ENCODE peak calls at places on chromosome 3, in ten cellular contexts. U is tibial artery; K is cardiac muscle cell; P is stomach; A is RWPE2; I is prostate gland; W is neuronal stem cell; L is CD4-positive, alpha-beta memory T cell; O is lower lobe of right lung; M is mammary epithelial cell. B is an unnamed sample. For H3K36me3 and H3K4me1, the result is how much of the 10 kb centered on the place peaks cover.

GRCh38 chr3:43288366-43288765 is 2.0 kb downstream of the SNRK start:
- DNase-seq in U (no peak), K (peak), P (no peak), A (no peak), I (no peak), W (no peak), L (peak), O (no peak), M (no peak), B (no peak)

GRCh38 chr3:72446406-72447058 is 401.7 kb downstream of the SHQ1 start:
- DNase-seq in U (no peak), K (no peak), P (peak), A (no peak), I (peak), W (no peak), L (peak), O (no peak), M (peak), B (no peak)

GRCh38 chr3:30502742-30503073 is 103.7 kb upstream of the TGFBR2 start:
- DNase-seq in U (no peak), K (no peak), P (no peak), A (no peak), I (no peak), W (no peak), L (no peak), O (no peak), M (peak), B (no peak)

GRCh38 chr3:188378786-188379185 is 224.8 kb downstream of the LPP start:
- DNase-seq in U (no peak), K (no peak), P (no peak), A (no peak), I (no peak), W (no peak), L (no peak), O (no peak), M (no peak), B (no peak)

GRCh38 chr3:40780341-40780800 is 255.6 kb downstream of the ZNF621 start:
- DNase-seq in U (peak), K (peak), P (peak), A (no peak), I (peak), W (peak), L (no peak), O (peak), M (peak), B (peak)

GRCh38 chr3:7800006-7800780 is 701.4 kb upstream of the LMCD1 start:
- DNase-seq in U (no peak), K (peak), P (no peak), A (no peak), I (no peak), W (no peak), L (peak), O (no peak), M (no peak), B (no peak)

GRCh38 chr3:48656061-48656840 is 6.4 kb downstream of the CELSR3 start:
- DNase-seq in U (peak), K (peak), P (peak), A (no peak), I (peak), W (peak), L (peak), O (peak), M (peak), B (peak)

GRCh38 chr3:17505856-17506255 is 236.6 kb downstream of the TBC1D5 start:
- DNase-seq in U (no peak), K (peak), P (no peak), A (no peak), I (no peak), W (no peak), L (no peak), O (no peak), M (no peak), B (no peak)

GRCh38 chr3:168030488-168031054 is 65.2 kb downstream of the GOLIM4 start:
- DNase-seq in U (no peak), K (no peak), P (no peak), A (no peak), I (no peak), W (no peak), L (no peak), O (no peak), M (no peak), B (no peak)

GRCh38 chr3:87191175-87191574 is 35.9 kb upstream of the CHMP2B start:
- DNase-seq in U (no peak), K (no peak), P (no peak), A (no peak), I (no peak), W (no peak), L (no peak), O (no peak), M (no peak), B (no peak)

GRCh38 chr3:183388213-183388612 is 40.2 kb downstream of the MCF2L2 start:
- DNase-seq in U (no peak), K (no peak), P (no peak), A (no peak), I (no peak), W (no peak), L (no peak), O (no peak), M (no peak), B (no peak)

GRCh38 chr3:10495003-10495402 is 10.4 kb downstream of the ATP2B2 start:
- DNase-seq in U (no peak), K (peak), P (peak), A (no peak), I (no peak), W (no peak), L (no peak), O (no peak), M (peak), B (no peak)

GRCh38 chr3:152047465-152047864 is 174.0 kb downstream of the SUCNR1 start:
- DNase-seq in U (no peak), K (peak), P (no peak), A (no peak), I (no peak), W (no peak), L (no peak), O (no peak), M (peak), B (no peak)

GRCh38 chr3:186049001-186049400 is 59.9 kb downstream of the ETV5 start:
- DNase-seq in U (no peak), K (no peak), P (no peak), A (no peak), I (no peak), W (no peak), L (no peak), O (no peak), M (no peak), B (no peak)

GRCh38 chr3:38314112-38314766 is 32.1 kb downstream of the SLC22A14 start:
- DNase-seq in U (no peak), K (no peak), P (no peak), A (no peak), I (no peak), W (peak), L (no peak), O (no peak), M (no peak), B (no peak)

GRCh38 chr3:42314411-42314810 is 48.4 kb upstream of the CCK start:
- DNase-seq in U (no peak), K (no peak), P (no peak), A (no peak), I (no peak), W (no peak), L (no peak), O (no peak), M (peak), B (no peak)

GRCh38 chr3:42013652-42014442 is 51.9 kb upstream of the ULK4 start:
- DNase-seq in U (peak), K (no peak), P (peak), A (no peak), I (no peak), W (no peak), L (peak), O (peak), M (no peak), B (peak)

GRCh38 chr3:14358426-14359211 is 43.8 kb upstream of the SLC6A6 start:
- DNase-seq in U (peak), K (peak), P (peak), A (no peak), I (peak), W (no peak), L (no peak), O (peak), M (peak), B (no peak)

GRCh38 chr3:158404319-158404718 is 166.7 kb upstream of the MLF1 start:
- DNase-seq in U (no peak), K (no peak), P (no peak), A (no peak), I (no peak), W (no peak), L (no peak), O (no peak), M (no peak), B (no peak)

GRCh38 chr3:21059409-21059808 is 691.6 kb downstream of the ZNF385D start:
- DNase-seq in U (no peak), K (peak), P (no peak), A (no peak), I (no peak), W (no peak), L (no peak), O (no peak), M (no peak), B (no peak)

GRCh38 chr3:59472541-59472940 is 422.7 kb upstream of the CFAP20DC start:
- DNase-seq in U (no peak), K (no peak), P (no peak), A (no peak), I (no peak), W (no peak), L (no peak), O (no peak), M (no peak), B (no peak)

GRCh38 chr3:178010306-178010705 is 525.9 kb upstream of the KCNMB2 start:
- DNase-seq in U (no peak), K (no peak), P (no peak), A (no peak), I (no peak), W (no peak), L (no peak), O (no peak), M (no peak), B (no peak)

GRCh38 chr3:163368168-163368567 is 1710.1 kb downstream of the SI start:
- DNase-seq in U (no peak), K (no peak), P (no peak), A (no peak), I (no peak), W (no peak), L (no peak), O (no peak), M (no peak), B (no peak)

GRCh38 chr3:3798641-3799113 is 554 bp upstream of the LRRN1 start:
- DNase-seq in U (no peak), K (no peak), P (peak), A (no peak), I (peak), W (no peak), L (peak), O (peak), M (no peak), B (peak)

GRCh38 chr3:1007890-1008289 is 84.9 kb upstream of the CNTN6 start:
- DNase-seq in U (no peak), K (peak), P (no peak), A (no peak), I (no peak), W (no peak), L (no peak), O (no peak), M (no peak), B (no peak)

GRCh38 chr3:182683335-182684257 is 109.7 kb upstream of the ATP11B start:
- DNase-seq in U (peak), K (peak), P (peak), A (no peak), I (peak), W (peak), L (peak), O (no peak), M (peak), B (no peak)

GRCh38 chr3:9270704-9271103 is 21.3 kb upstream of the SRGAP3 start:
- DNase-seq in U (no peak), K (no peak), P (no peak), A (no peak), I (no peak), W (no peak), L (no peak), O (no peak), M (no peak), B (no peak)

GRCh38 chr3:53342353-53342752 is 5.0 kb downstream of the DCP1A start:
- DNase-seq in U (no peak), K (peak), P (peak), A (no peak), I (no peak), W (no peak), L (no peak), O (no peak), M (no peak), B (no peak)

DNA sequence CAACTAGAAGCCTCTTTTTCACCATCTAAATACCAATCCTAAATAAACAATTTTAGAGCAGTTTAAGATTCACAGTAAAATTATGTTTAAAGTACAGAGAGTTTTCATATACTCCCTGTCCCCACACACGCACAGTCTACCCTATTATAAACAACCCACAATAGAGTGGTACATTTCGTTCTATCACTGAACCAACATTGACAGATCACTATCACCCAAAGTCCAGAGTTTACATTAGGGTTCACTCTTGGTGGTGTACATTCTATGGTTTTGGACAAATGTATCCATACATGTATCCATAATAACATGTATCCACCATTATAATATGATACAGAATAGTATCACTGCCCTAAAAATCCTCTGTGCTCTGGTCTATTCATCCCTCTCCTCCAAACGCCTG is 89.0 kb downstream of the MLH1 start:
- DNase-seq in U (no peak), K (no peak), P (no peak), A (no peak), I (peak), W (no peak), L (no peak), O (no peak), M (no peak), B (no peak)
- H3K36me3 ChIP-seq in U (under half), K (under half), P (half or more), A (half or more), I (under half), W (under half), L (under half), O (under half), M (under half), B (under half)

GRCh38 chr3:112776000-112776399 is 70.7 kb downstream of the CD200R1L start:
- DNase-seq in U (no peak), K (no peak), P (no peak), A (no peak), I (no peak), W (no peak), L (no peak), O (no peak), M (peak), B (no peak)
- H3K4me1 ChIP-seq in U (under half), K (under half), P (under half), A (half or more), I (under half), W (under half), L (half or more), O (under half), M (half or more), B (under half)

DNA sequence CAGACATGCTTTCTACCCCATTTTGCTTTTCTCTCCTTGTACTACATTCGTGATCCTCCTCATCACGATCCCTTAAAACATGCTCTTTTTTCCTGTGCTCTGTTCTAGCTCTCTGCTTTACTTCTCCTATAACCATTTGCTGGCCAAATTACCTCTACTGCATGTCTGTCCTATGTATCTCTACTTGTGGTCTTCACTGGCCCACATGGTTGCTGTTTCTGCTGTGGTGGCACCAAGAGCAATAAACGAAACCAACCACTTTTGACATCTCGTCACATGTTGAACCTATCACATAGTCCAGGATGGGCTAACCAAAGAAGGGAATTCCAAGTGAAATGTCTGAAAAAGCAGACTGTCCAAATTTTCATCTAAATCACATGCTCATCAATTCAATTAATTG is 115.2 kb downstream of the LEKR1 start:
- DNase-seq in U (no peak), K (no peak), P (no peak), A (no peak), I (no peak), W (no peak), L (no peak), O (no peak), M (no peak), B (no peak)
- H3K36me3 ChIP-seq in U (under half), K (under half), P (under half), A (under half), I (under half), W (under half), L (under half), O (under half), M (under half), B (under half)

DNA sequence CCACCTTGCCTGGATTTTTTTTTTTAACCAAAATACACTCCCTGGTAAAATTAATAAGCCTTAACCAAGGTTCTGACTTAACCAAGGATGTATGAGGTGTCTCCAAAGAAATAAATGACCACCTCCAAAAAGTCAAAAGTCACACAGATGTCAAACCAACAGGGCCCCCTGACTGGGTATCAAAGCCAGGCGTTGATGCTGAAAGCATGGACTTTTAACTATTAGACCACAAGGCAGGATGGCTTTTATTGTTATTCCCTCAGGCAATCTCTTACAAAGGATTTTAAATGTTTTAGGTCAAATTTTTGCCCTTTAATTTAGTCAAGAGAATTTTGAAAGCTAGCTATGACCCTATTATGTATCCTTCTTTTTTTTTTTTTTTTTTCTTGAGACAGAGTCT is 60.4 kb downstream of the OSTN start:
- DNase-seq in U (no peak), K (no peak), P (no peak), A (no peak), I (no peak), W (no peak), L (no peak), O (no peak), M (no peak), B (no peak)
- H3K4me1 ChIP-seq in U (under half), K (under half), P (under half), A (under half), I (under half), W (under half), L (under half), O (under half), M (under half), B (under half)

GRCh38 chr3:133643611-133644010 is 18.1 kb downstream of the TOPBP1 start:
- DNase-seq in U (no peak), K (no peak), P (no peak), A (no peak), I (no peak), W (no peak), L (no peak), O (no peak), M (no peak), B (no peak)
- H3K36me3 ChIP-seq in U (under half), K (half or more), P (half or more), A (half or more), I (under half), W (under half), L (under half), O (half or more), M (under half), B (under half)

GRCh38 chr3:150610785-150611184 is 7.7 kb downstream of the SELENOT start:
- DNase-seq in U (no peak), K (peak), P (no peak), A (no peak), I (no peak), W (no peak), L (no peak), O (no peak), M (peak), B (no peak)
- H3K4me1 ChIP-seq in U (under half), K (under half), P (half or more), A (under half), I (under half), W (under half), L (half or more), O (under half), M (under half), B (under half)

GRCh38 chr3:68988740-68989139 is 24.7 kb downstream of the EOGT start:
- DNase-seq in U (no peak), K (no peak), P (no peak), A (no peak), I (no peak), W (no peak), L (no peak), O (no peak), M (no peak), B (no peak)

GRCh38 chr3:68985391-68985790 is 28.1 kb downstream of the EOGT start:
- DNase-seq in U (no peak), K (no peak), P (no peak), A (no peak), I (no peak), W (no peak), L (no peak), O (no peak), M (no peak), B (no peak)

GRCh38 chr3:68987322-68987721 is 26.2 kb downstream of the EOGT start:
- DNase-seq in U (no peak), K (no peak), P (no peak), A (no peak), I (no peak), W (no peak), L (no peak), O (no peak), M (no peak), B (no peak)

GRCh38 chr3:68986496-68987208 is 26.8 kb downstream of the EOGT start:
- DNase-seq in U (no peak), K (no peak), P (no peak), A (no peak), I (no peak), W (no peak), L (no peak), O (no peak), M (no peak), B (no peak)

GRCh38 chr3:68984011-68984410 is 29.5 kb downstream of the EOGT start:
- DNase-seq in U (no peak), K (no peak), P (no peak), A (no peak), I (no peak), W (no peak), L (no peak), O (no peak), M (no peak), B (no peak)
- H3K36me3 ChIP-seq in U (half or more), K (under half), P (half or more), A (half or more), I (under half), W (under half), L (under half), O (half or more), M (under half), B (under half)

DNA sequence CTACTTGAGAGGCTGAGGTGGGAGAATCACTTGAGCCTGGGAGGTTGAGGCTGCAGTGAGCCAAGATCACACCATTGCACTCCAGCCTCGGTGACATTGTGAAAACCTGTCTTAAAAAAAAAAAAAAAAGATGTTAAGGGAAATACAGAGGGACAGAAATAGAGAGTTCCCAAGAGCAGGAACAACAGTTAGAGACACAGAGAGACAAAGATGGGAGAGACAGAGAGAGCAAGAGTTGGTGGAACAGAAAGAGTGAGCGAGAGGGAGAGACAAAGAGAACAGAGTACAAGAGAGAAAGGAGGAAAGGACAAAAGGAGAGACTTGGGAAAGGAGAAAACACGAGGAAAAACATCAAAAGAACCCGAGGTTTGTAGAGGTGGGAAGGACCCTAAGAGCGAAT is 35.8 kb downstream of the BHLHE40 start:
- DNase-seq in U (no peak), K (no peak), P (no peak), A (no peak), I (no peak), W (no peak), L (no peak), O (no peak), M (no peak), B (no peak)
- H3K4me1 ChIP-seq in U (under half), K (under half), P (half or more), A (under half), I (under half), W (under half), L (half or more), O (half or more), M (half or more), B (under half)

B was measured in aorta.